ENCODE peak calls at places on chromosomes 5 and 9, in four cellular contexts. A is iris pigment epithelial cell, R is suprapubic skin, W is NCI-H1105 treated with DMSO at 0.1 percent for 48 hours. E is an unnamed sample.

GRCh38 chr5:78716221-78716620 is 67.6 kb upstream of the LHFPL2 start:
- DNase-seq in A (peak; percentile 65), R (no peak), W (no peak), E (no peak)

GRCh38 chr9:132787748-132788159 is 90.3 kb downstream of the AK8 start:
- DNase-seq in A (no peak), R (no peak), W (no peak), E (no peak)

GRCh38 chr5:155954739-155955445 is 372.1 kb upstream of the SGCD start:
- DNase-seq in A (no peak), R (no peak), W (no peak), E (no peak)

GRCh38 chr9:128917151-128917849 is 3.5 kb upstream of the PHYHD1 start:
- DNase-seq in A (peak; percentile 90), R (peak; percentile 90), W (no peak), E (no peak)

GRCh38 chr9:110575169-110575568 is 4.4 kb downstream of the SVEP1 start:
- DNase-seq in A (no peak), R (no peak), W (no peak), E (no peak)

GRCh38 chr9:109852561-109852960 is 72.6 kb downstream of the PALM2AKAP2 start:
- DNase-seq in A (no peak), R (no peak), W (no peak), E (no peak)

GRCh38 chr9:37542895-37543294 is 33.3 kb downstream of the FBXO10 start:
- DNase-seq in A (peak; percentile 40), R (no peak), W (no peak), E (peak; percentile 9)

GRCh38 chr5:158875272-158875679 is 224.4 kb downstream of the EBF1 start:
- DNase-seq in A (peak; percentile 16), R (no peak), W (no peak), E (no peak)

GRCh38 chr5:32724526-32724925 is 13.4 kb downstream of the NPR3 start:
- DNase-seq in A (no peak), R (no peak), W (no peak), E (no peak)

GRCh38 chr9:35951736-35952135 is 6.2 kb downstream of the OR2S2 start:
- DNase-seq in A (peak; percentile 81), R (no peak), W (no peak), E (no peak)